ENCODE peak calls at places on chromosomes 12 and 14, in four cellular contexts. L, E, A and N are unnamed samples.

GRCh38 chr14:104925941-104926609 is 1.4 kb downstream of the PLD4 start:
- DNase-seq in E (no peak), A (no peak), L (no peak), N (no peak)

GRCh38 chr12:46825526-46826414 is at the start of gene SLC38A4:
- DNase-seq in A (no peak), L (no peak), E (peak; percentile 64), N (peak; percentile 51)

GRCh38 chr14:76644875-76645518 is 116.3 kb upstream of the VASH1 start:
- DNase-seq in L (no peak), E (peak; percentile 9), A (peak; percentile 72), N (peak; percentile 36)

GRCh38 chr14:91911474-91912032 is 35.9 kb downstream of the FBLN5 start:
- DNase-seq in L (no peak), A (peak; percentile 54), E (peak; percentile 39), N (peak; percentile 70)

GRCh38 chr14:55816225-55816624 is 236.2 kb downstream of the KTN1 start:
- DNase-seq in L (no peak), A (no peak), E (no peak), N (no peak)

GRCh38 chr14:86481105-86481504 is 951.2 kb downstream of the FLRT2 start:
- DNase-seq in A (no peak), E (no peak), L (no peak), N (peak; percentile 37)

GRCh38 chr14:39365354-39365753 is 66.9 kb downstream of the FBXO33 start:
- DNase-seq in A (no peak), L (no peak), E (no peak), N (no peak)

GRCh38 chr14:68047910-68048309 is 228.3 kb downstream of the RAD51B start:
- DNase-seq in L (no peak), E (peak; percentile 15), A (peak; percentile 18), N (peak; percentile 17)

GRCh38 chr14:104171029-104171697 is 32.8 kb downstream of the KIF26A start:
- DNase-seq in E (no peak), A (peak; percentile 74), L (no peak), N (no peak)

GRCh38 chr14:69274321-69274720 is 14.4 kb downstream of the GALNT16 start:
- DNase-seq in E (no peak), L (no peak), A (no peak), N (no peak)

GRCh38 chr14:74865156-74865555 is 10.8 kb downstream of the PROX2 start:
- DNase-seq in E (no peak), A (no peak), L (no peak), N (no peak)

GRCh38 chr12:94266390-94266789 is 118.0 kb downstream of the PLXNC1 start:
- DNase-seq in L (peak; percentile 64), A (no peak), E (peak; percentile 70), N (no peak)

GRCh38 chr12:94701711-94702110 is 51.4 kb upstream of the TMCC3 start:
- DNase-seq in A (no peak), E (no peak), L (no peak), N (no peak)

GRCh38 chr12:32541754-32542374 is 137.2 kb upstream of the DNM1L start:
- DNase-seq in L (no peak), A (no peak), E (no peak), N (peak; percentile 50)

GRCh38 chr12:121789233-121789781 is 4.2 kb downstream of the RHOF start:
- DNase-seq in A (no peak), L (no peak), E (no peak), N (no peak)

GRCh38 chr12:24121911-24122310 is 172.4 kb upstream of the SOX5 start:
- DNase-seq in A (no peak), L (no peak), E (no peak), N (no peak)

GRCh38 chr12:98509063-98509462 is 6.3 kb upstream of the TMPO start:
- DNase-seq in A (no peak), L (no peak), E (no peak), N (no peak)

GRCh38 chr14:99137913-99138571 is 134.0 kb downstream of the BCL11B start:
- DNase-seq in A (no peak), L (peak; percentile 52), E (no peak), N (no peak)

GRCh38 chr14:102554835-102555819 is 37.3 kb upstream of the RCOR1 start:
- DNase-seq in A (no peak), E (peak; percentile 23), L (no peak), N (peak; percentile 41)

GRCh38 chr12:106288134-106288509 is 14.4 kb upstream of the TCP11L2 start:
- DNase-seq in A (no peak), E (peak; percentile 29), L (no peak), N (no peak)

GRCh38 chr12:47361389-47362031 is 281.8 kb upstream of the AMIGO2 start:
- DNase-seq in A (peak; percentile 10), E (no peak), L (no peak), N (no peak)

GRCh38 chr12:67811437-67812361 is 163.2 kb downstream of the DYRK2 start:
- DNase-seq in L (no peak), E (peak; percentile 54), A (peak; percentile 49), N (peak; percentile 79)

GRCh38 chr14:68791078-68791983 is 1.5 kb downstream of the ZFP36L1 start:
- DNase-seq in E (peak; percentile 42), L (peak; percentile 74), A (no peak), N (peak; percentile 39)

GRCh38 chr12:12811343-12811742 is 1.8 kb upstream of the DDX47 start:
- DNase-seq in E (no peak), L (no peak), A (no peak), N (no peak)

GRCh38 chr12:57726884-57727757 is 11.4 kb downstream of the AGAP2 start:
- DNase-seq in E (no peak), A (no peak), L (no peak), N (no peak)

GRCh38 chr12:129605666-129606065 is 298.2 kb downstream of the TMEM132D start:
- DNase-seq in E (no peak), A (no peak), L (no peak), N (no peak)

GRCh38 chr12:50725011-50725899 is 38.6 kb upstream of the ATF1 start:
- DNase-seq in L (no peak), A (no peak), E (peak; percentile 69), N (peak; percentile 45)

GRCh38 chr14:35385042-35385839 is 19.3 kb downstream of the NFKBIA start:
- DNase-seq in A (no peak), L (no peak), E (peak; percentile 89), N (peak; percentile 92)

GRCh38 chr14:38098074-38098846 is 109.4 kb upstream of the SSTR1 start:
- DNase-seq in E (peak; percentile 94), L (no peak), A (peak; percentile 2), N (peak; percentile 50)

GRCh38 chr12:131682511-131682895 is 28.4 kb upstream of the SFSWAP start:
- DNase-seq in L (peak; percentile 32), E (no peak), A (no peak), N (no peak)

GRCh38 chr12:111404362-111405148 is 1.2 kb upstream of the SH2B3 start:
- DNase-seq in E (no peak), L (no peak), A (no peak), N (peak; percentile 39)

GRCh38 chr12:88805692-88806091 is 225.4 kb upstream of the KITLG start:
- DNase-seq in L (no peak), A (no peak), E (peak; percentile 64), N (no peak)

GRCh38 chr12:4987076-4987775 is 56.5 kb upstream of the KCNA5 start:
- DNase-seq in E (no peak), L (no peak), A (no peak), N (no peak)

GRCh38 chr12:129594098-129594497 is 309.7 kb downstream of the TMEM132D start:
- DNase-seq in A (no peak), L (no peak), E (no peak), N (no peak)

DNA sequence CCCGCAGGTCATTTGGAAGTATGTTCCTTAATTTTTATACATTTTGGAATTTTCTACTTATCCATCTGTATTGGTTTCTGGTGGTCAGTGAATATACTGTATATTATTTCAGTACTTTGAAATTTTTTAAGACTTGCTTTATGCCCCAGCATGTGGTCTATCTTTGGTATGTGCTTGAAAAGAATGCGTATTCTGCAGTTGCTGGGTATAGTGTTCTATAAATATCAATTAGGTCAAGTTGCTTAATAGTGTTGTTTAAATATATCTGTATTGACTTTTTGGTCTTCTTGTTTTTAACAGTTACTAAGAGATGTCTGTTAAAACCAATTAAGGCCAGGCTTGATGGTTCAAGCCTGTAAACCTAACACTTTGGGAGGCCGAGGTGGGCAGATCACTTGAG is 21.7 kb upstream of the SIX1 start:
- DNase-seq in A (no peak), L (no peak), E (no peak), N (no peak)
- TF ChIP-seq CTCF in A (no peak), L (no peak), E (no peak), N (no peak)

DNA sequence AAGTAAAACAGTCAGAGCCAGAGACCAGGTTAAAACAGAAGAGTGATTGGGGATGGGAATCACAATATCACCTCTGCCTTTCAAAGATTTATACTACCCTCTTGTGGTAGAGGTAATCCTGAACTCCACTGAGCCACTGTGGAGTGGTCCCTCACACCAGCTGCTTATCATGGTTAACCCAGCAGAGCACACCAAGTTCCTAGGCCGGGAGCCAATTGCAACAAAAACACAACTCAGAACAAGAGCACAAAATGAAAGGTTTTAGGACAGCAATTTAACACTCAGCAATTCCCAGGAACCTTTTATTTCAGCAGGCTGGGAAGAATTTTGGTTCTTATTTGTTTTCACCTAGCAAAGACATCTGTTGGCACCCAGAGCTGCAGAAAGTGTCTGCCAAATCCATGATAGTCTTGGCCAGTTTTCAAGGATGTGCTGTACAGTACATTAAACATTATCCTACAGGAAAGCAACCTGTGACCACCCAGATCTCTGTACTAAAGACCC is 220.5 kb upstream of the ATXN7L3B start:
- DNase-seq in L (no peak), E (no peak), A (peak; percentile 14), N (peak; percentile 74)
- TF ChIP-seq CTCF in L (no peak), E (no peak), A (no peak), N (peak; percentile 47)

GRCh38 chr12:110046451-110047187 is 1.7 kb downstream of the C12orf76 start:
- DNase-seq in L (no peak), E (no peak), A (no peak), N (no peak)

GRCh38 chr12:110050927-110051326 is 2.6 kb upstream of the C12orf76 start:
- DNase-seq in E (no peak), A (no peak), L (no peak), N (no peak)

GRCh38 chr12:110047297-110047940 is 903 bp downstream of the C12orf76 start:
- DNase-seq in L (no peak), A (no peak), E (no peak), N (no peak)

GRCh38 chr12:110048242-110049027 is at the start of gene C12orf76:
- DNase-seq in L (peak; percentile 97), E (peak; percentile 96), A (peak; percentile 91), N (peak; percentile 99)
- TF ChIP-seq CTCF in L (no peak), E (no peak), A (no peak), N (no peak)

DNA sequence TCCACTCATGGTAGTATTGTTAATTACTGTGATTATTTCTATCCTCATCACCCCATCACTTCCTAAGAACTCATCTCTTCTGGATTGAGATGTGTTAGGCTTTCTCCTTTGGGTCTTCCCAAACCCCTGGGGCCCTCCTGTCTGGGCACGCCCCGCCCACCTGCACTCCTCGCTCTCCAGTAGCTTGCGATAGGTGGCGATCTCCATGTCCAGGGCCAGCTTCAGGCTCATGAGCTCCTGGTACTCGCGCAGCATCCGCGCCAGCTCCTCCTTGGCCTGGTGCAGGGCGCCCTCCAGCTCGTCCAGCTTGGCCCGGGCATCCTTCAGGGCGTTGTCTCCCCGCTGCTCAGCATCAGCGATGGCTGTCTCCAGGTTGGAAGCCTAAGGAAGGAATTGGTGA is 6.8 kb downstream of the KRT71 start:
- DNase-seq in L (no peak), E (no peak), A (no peak), N (no peak)
- TF ChIP-seq CTCF in L (no peak), E (no peak), A (no peak), N (no peak)